ENCODE peak calls at places on chromosomes 16 and 17, in nine cellular contexts. One of them, this sample, is unnamed.

GRCh38 chr17:235831-236640 is 54.6 kb upstream of the DOC2B start:
- DNase-seq in heart right ventricle: no peak
- DNase-seq in keratinocyte: no peak
- DNase-seq in A549: no peak
- DNase-seq in breast epithelium: no peak
- DNase-seq in dorsolateral prefrontal cortex: no peak
- DNase-seq in GM12878: no peak
- DNase-seq in Peyer's patch: no peak
- DNase-seq in HFF-Myc: no peak
- DNase-seq in this sample: no peak

GRCh38 chr17:78628547-78629435 is 51.6 kb upstream of the DNAH17 start:
- DNase-seq in heart right ventricle: no peak
- DNase-seq in keratinocyte: no peak
- DNase-seq in A549: no peak
- DNase-seq in breast epithelium: no peak
- DNase-seq in dorsolateral prefrontal cortex: no peak
- DNase-seq in GM12878: no peak
- DNase-seq in Peyer's patch: no peak
- DNase-seq in HFF-Myc: no peak
- DNase-seq in this sample: no peak

GRCh38 chr17:17171991-17172939 is 33.9 kb downstream of the PLD6 start:
- DNase-seq in heart right ventricle: peak; percentile 73
- DNase-seq in keratinocyte: no peak
- DNase-seq in A549: no peak
- DNase-seq in breast epithelium: no peak
- DNase-seq in dorsolateral prefrontal cortex: no peak
- DNase-seq in GM12878: no peak
- DNase-seq in Peyer's patch: no peak
- DNase-seq in HFF-Myc: no peak
- DNase-seq in this sample: no peak

GRCh38 chr16:81061855-81062608 is 15.0 kb downstream of the C16orf46 start:
- DNase-seq in heart right ventricle: no peak
- DNase-seq in keratinocyte: no peak
- DNase-seq in A549: no peak
- DNase-seq in breast epithelium: no peak
- DNase-seq in dorsolateral prefrontal cortex: no peak
- DNase-seq in GM12878: no peak
- DNase-seq in Peyer's patch: no peak
- DNase-seq in HFF-Myc: no peak
- DNase-seq in this sample: no peak

GRCh38 chr16:17251496-17251895 is 219.3 kb downstream of the XYLT1 start:
- DNase-seq in heart right ventricle: no peak
- DNase-seq in keratinocyte: no peak
- DNase-seq in A549: no peak
- DNase-seq in breast epithelium: no peak
- DNase-seq in dorsolateral prefrontal cortex: no peak
- DNase-seq in GM12878: no peak
- DNase-seq in Peyer's patch: no peak
- DNase-seq in HFF-Myc: no peak
- DNase-seq in this sample: no peak

GRCh38 chr17:81803728-81804558 is at the start of gene GCGR:
- DNase-seq in heart right ventricle: no peak
- DNase-seq in keratinocyte: no peak
- DNase-seq in A549: no peak
- DNase-seq in breast epithelium: no peak
- DNase-seq in dorsolateral prefrontal cortex: no peak
- DNase-seq in GM12878: no peak
- DNase-seq in Peyer's patch: no peak
- DNase-seq in HFF-Myc: no peak
- DNase-seq in this sample: no peak

GRCh38 chr16:83623091-83623730 is 184.6 kb upstream of the HSBP1 start:
- DNase-seq in heart right ventricle: no peak
- DNase-seq in keratinocyte: no peak
- DNase-seq in A549: no peak
- DNase-seq in breast epithelium: no peak
- DNase-seq in dorsolateral prefrontal cortex: no peak
- DNase-seq in GM12878: no peak
- DNase-seq in Peyer's patch: no peak
- DNase-seq in HFF-Myc: no peak
- DNase-seq in this sample: no peak

GRCh38 chr16:50467943-50468748 is 80.0 kb upstream of the NKD1 start:
- DNase-seq in heart right ventricle: no peak
- DNase-seq in keratinocyte: no peak
- DNase-seq in A549: no peak
- DNase-seq in breast epithelium: no peak
- DNase-seq in dorsolateral prefrontal cortex: no peak
- DNase-seq in GM12878: no peak
- DNase-seq in Peyer's patch: no peak
- DNase-seq in HFF-Myc: no peak
- DNase-seq in this sample: no peak

GRCh38 chr17:17714261-17714866 is 33.1 kb downstream of the RAI1 start:
- DNase-seq in heart right ventricle: no peak
- DNase-seq in keratinocyte: no peak
- DNase-seq in A549: no peak
- DNase-seq in breast epithelium: no peak
- DNase-seq in dorsolateral prefrontal cortex: no peak
- DNase-seq in GM12878: no peak
- DNase-seq in Peyer's patch: no peak
- DNase-seq in HFF-Myc: no peak
- DNase-seq in this sample: no peak

GRCh38 chr17:50153650-50154575 is 3.4 kb upstream of the PPP1R9B start:
- DNase-seq in heart right ventricle: peak; percentile 62
- DNase-seq in keratinocyte: no peak
- DNase-seq in A549: no peak
- DNase-seq in breast epithelium: peak; percentile 60
- DNase-seq in dorsolateral prefrontal cortex: no peak
- DNase-seq in GM12878: no peak
- DNase-seq in Peyer's patch: no peak
- DNase-seq in HFF-Myc: no peak
- DNase-seq in this sample: no peak

DNA sequence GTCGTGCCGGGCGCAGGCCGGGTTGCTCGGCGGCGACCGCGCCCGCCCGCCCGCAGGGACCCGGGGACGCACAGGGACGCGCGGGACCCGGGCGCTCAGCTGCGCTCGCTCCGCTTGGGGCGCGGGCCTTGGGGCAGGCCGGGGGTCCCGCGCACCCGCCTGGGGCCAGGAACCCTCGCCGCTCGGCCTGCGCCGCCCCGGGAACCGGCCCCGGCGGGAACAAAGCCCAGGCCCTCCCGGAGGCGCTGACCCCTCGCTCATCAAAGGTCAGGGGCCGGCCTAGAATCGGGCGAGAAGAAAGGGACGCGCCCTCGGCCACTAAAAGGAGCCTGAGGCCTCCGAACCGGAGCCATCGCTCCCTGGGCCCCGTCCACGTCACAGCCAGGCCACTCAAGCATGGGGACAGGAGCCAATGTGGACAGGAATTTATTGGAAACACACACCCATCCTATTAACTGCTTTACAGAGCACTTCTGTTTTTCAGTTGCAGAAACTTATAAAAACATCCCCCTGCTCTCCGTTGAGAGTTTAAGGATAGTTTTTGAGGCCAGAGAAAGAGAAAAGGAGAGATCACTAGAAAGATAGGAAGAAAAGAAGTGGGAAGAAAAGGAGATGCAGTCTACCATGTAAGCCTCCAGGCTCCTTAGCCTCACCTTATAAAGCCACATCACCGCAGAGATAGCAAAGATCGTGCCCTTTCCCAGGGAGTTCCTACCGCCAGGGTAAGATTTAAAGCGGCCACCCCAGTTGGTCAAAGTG is 543 bp upstream of the ZFHX3 start:
- DNase-seq in heart right ventricle: peak; percentile 72
- DNase-seq in keratinocyte: no peak
- DNase-seq in A549: no peak
- DNase-seq in breast epithelium: no peak
- DNase-seq in dorsolateral prefrontal cortex: no peak
- DNase-seq in GM12878: no peak
- DNase-seq in Peyer's patch: no peak
- DNase-seq in HFF-Myc: no peak
- DNase-seq in this sample: no peak
- TF ChIP-seq CTCF in heart right ventricle: no peak
- TF ChIP-seq CTCF in keratinocyte: no peak
- TF ChIP-seq CTCF in A549: no peak
- TF ChIP-seq CTCF in breast epithelium: no peak
- TF ChIP-seq CTCF in dorsolateral prefrontal cortex: no peak
- TF ChIP-seq CTCF in GM12878: peak; percentile 7
- TF ChIP-seq CTCF in Peyer's patch: no peak
- TF ChIP-seq CTCF in HFF-Myc: no peak
- TF ChIP-seq CTCF in this sample: no peak

GRCh38 chr16:89052824-89053724 is 40.6 kb upstream of the ACSF3 start:
- DNase-seq in heart right ventricle: no peak
- DNase-seq in keratinocyte: peak; percentile 38
- DNase-seq in A549: peak; percentile 83
- DNase-seq in breast epithelium: peak; percentile 83
- DNase-seq in dorsolateral prefrontal cortex: peak; percentile 77
- DNase-seq in GM12878: no peak
- DNase-seq in Peyer's patch: no peak
- DNase-seq in HFF-Myc: no peak
- DNase-seq in this sample: peak; percentile 5

GRCh38 chr16:89050868-89051311 is 42.8 kb upstream of the ACSF3 start:
- DNase-seq in heart right ventricle: no peak
- DNase-seq in keratinocyte: no peak
- DNase-seq in A549: no peak
- DNase-seq in breast epithelium: no peak
- DNase-seq in dorsolateral prefrontal cortex: no peak
- DNase-seq in GM12878: no peak
- DNase-seq in Peyer's patch: no peak
- DNase-seq in HFF-Myc: no peak
- DNase-seq in this sample: no peak

GRCh38 chr16:89051521-89052166 is 42.0 kb upstream of the ACSF3 start:
- DNase-seq in heart right ventricle: no peak
- DNase-seq in keratinocyte: no peak
- DNase-seq in A549: no peak
- DNase-seq in breast epithelium: no peak
- DNase-seq in dorsolateral prefrontal cortex: no peak
- DNase-seq in GM12878: no peak
- DNase-seq in Peyer's patch: no peak
- DNase-seq in HFF-Myc: no peak
- DNase-seq in this sample: no peak

GRCh38 chr16:89053725-89054029 is 40.0 kb upstream of the ACSF3 start:
- DNase-seq in heart right ventricle: no peak
- DNase-seq in keratinocyte: no peak
- DNase-seq in A549: no peak
- DNase-seq in breast epithelium: no peak
- DNase-seq in dorsolateral prefrontal cortex: no peak
- DNase-seq in GM12878: no peak
- DNase-seq in Peyer's patch: no peak
- DNase-seq in HFF-Myc: no peak
- DNase-seq in this sample: no peak

DNA sequence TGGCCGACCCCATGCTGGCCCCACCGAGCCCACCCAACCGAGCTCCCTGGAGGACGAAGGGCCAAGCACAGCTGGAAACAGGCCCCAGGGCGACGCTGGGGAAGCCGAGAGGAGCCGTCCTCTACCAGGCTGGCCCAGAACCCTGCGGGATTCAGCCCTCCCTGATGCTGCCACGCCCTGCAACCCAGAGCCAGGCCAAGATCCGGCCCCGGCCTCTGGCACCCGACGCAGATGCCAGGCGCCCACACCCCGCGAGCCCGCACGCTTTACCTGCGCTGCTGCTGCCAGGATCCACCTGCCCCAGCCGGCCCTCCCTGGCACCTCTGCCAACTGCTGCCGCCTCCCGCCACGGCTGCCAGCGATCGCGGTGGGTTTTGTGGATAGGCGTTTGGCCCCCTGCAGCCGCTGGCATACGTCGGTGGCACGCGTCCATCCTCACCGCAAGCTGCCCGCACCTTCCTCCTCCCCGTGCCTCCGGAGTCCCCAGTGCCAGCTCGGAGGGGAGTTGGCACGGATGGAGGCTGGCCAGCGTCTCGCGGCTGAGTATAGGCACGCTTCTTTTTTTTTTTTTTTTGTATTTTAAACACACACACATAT is 41.4 kb upstream of the ACSF3 start:
- DNase-seq in heart right ventricle: no peak
- DNase-seq in keratinocyte: no peak
- DNase-seq in A549: no peak
- DNase-seq in breast epithelium: peak; percentile 53
- DNase-seq in dorsolateral prefrontal cortex: no peak
- DNase-seq in GM12878: no peak
- DNase-seq in Peyer's patch: no peak
- DNase-seq in HFF-Myc: no peak
- DNase-seq in this sample: no peak
- H3K4me3 ChIP-seq in heart right ventricle: no peak overlapping the region
- H3K4me3 ChIP-seq in keratinocyte: peak overlapping the region; percentile 66
- H3K4me3 ChIP-seq in A549: peak overlapping the region; percentile 49
- H3K4me3 ChIP-seq in breast epithelium: no peak overlapping the region
- H3K4me3 ChIP-seq in dorsolateral prefrontal cortex: peak overlapping the region; percentile 45
- H3K4me3 ChIP-seq in GM12878: no peak overlapping the region
- H3K4me3 ChIP-seq in Peyer's patch: no peak overlapping the region
- H3K4me3 ChIP-seq in HFF-Myc: no peak overlapping the region
- H3K4me3 ChIP-seq in this sample: peak overlapping the region; percentile 60

GRCh38 chr17:46943511-46944393 is 20.8 kb downstream of the GOSR2 start:
- DNase-seq in heart right ventricle: no peak
- DNase-seq in keratinocyte: no peak
- DNase-seq in A549: no peak
- DNase-seq in breast epithelium: no peak
- DNase-seq in dorsolateral prefrontal cortex: peak; percentile 69
- DNase-seq in GM12878: no peak
- DNase-seq in Peyer's patch: no peak
- DNase-seq in HFF-Myc: no peak
- DNase-seq in this sample: no peak

GRCh38 chr17:46944931-46945330 is 22.0 kb downstream of the GOSR2 start:
- DNase-seq in heart right ventricle: no peak
- DNase-seq in keratinocyte: no peak
- DNase-seq in A549: no peak
- DNase-seq in breast epithelium: no peak
- DNase-seq in dorsolateral prefrontal cortex: no peak
- DNase-seq in GM12878: no peak
- DNase-seq in Peyer's patch: no peak
- DNase-seq in HFF-Myc: no peak
- DNase-seq in this sample: no peak

GRCh38 chr17:46943218-46943510 is 20.2 kb downstream of the GOSR2 start:
- DNase-seq in heart right ventricle: no peak
- DNase-seq in keratinocyte: no peak
- DNase-seq in A549: no peak
- DNase-seq in breast epithelium: no peak
- DNase-seq in dorsolateral prefrontal cortex: no peak
- DNase-seq in GM12878: no peak
- DNase-seq in Peyer's patch: no peak
- DNase-seq in HFF-Myc: no peak
- DNase-seq in this sample: no peak

GRCh38 chr17:46942441-46943217 is 19.7 kb downstream of the GOSR2 start:
- DNase-seq in heart right ventricle: peak; percentile 62
- DNase-seq in keratinocyte: no peak
- DNase-seq in A549: peak; percentile 96
- DNase-seq in breast epithelium: no peak
- DNase-seq in dorsolateral prefrontal cortex: peak; percentile 83
- DNase-seq in GM12878: no peak
- DNase-seq in Peyer's patch: peak; percentile 34
- DNase-seq in HFF-Myc: peak; percentile 56
- DNase-seq in this sample: no peak

GRCh38 chr17:46940692-46941404 is 17.9 kb downstream of the GOSR2 start:
- DNase-seq in heart right ventricle: peak; percentile 78
- DNase-seq in keratinocyte: no peak
- DNase-seq in A549: peak; percentile 97
- DNase-seq in breast epithelium: peak; percentile 52
- DNase-seq in dorsolateral prefrontal cortex: peak; percentile 79
- DNase-seq in GM12878: no peak
- DNase-seq in Peyer's patch: peak; percentile 66
- DNase-seq in HFF-Myc: peak; percentile 60
- DNase-seq in this sample: no peak
- TF ChIP-seq CTCF in heart right ventricle: peak; percentile 75
- TF ChIP-seq CTCF in keratinocyte: peak; percentile 96
- TF ChIP-seq CTCF in A549: peak; percentile 95
- TF ChIP-seq CTCF in breast epithelium: peak; percentile 66
- TF ChIP-seq CTCF in dorsolateral prefrontal cortex: peak; percentile 81
- TF ChIP-seq CTCF in GM12878: peak; percentile 91
- TF ChIP-seq CTCF in Peyer's patch: peak; percentile 44
- TF ChIP-seq CTCF in HFF-Myc: peak; percentile 94
- TF ChIP-seq CTCF in this sample: peak; percentile 88

GRCh38 chr17:48618366-48618896 is 3.3 kb upstream of the HOXB8 start:
- DNase-seq in heart right ventricle: peak; percentile 81
- DNase-seq in keratinocyte: no peak
- DNase-seq in A549: peak; percentile 97
- DNase-seq in breast epithelium: peak; percentile 84
- DNase-seq in dorsolateral prefrontal cortex: peak; percentile 91
- DNase-seq in GM12878: no peak
- DNase-seq in Peyer's patch: peak; percentile 77
- DNase-seq in HFF-Myc: peak; percentile 40
- DNase-seq in this sample: peak; percentile 18
- H3K4me3 ChIP-seq in heart right ventricle: no peak overlapping the region
- H3K4me3 ChIP-seq in keratinocyte: no peak overlapping the region
- H3K4me3 ChIP-seq in A549: no peak overlapping the region
- H3K4me3 ChIP-seq in breast epithelium: no peak overlapping the region
- H3K4me3 ChIP-seq in dorsolateral prefrontal cortex: no peak overlapping the region
- H3K4me3 ChIP-seq in GM12878: no peak overlapping the region
- H3K4me3 ChIP-seq in Peyer's patch: peak overlapping the region; percentile 65
- H3K4me3 ChIP-seq in HFF-Myc: no peak overlapping the region
- H3K4me3 ChIP-seq in this sample: no peak overlapping the region